ENCODE peak calls at places on chromosomes 12 and 14, in nine cellular contexts. F is SW480, I is activated B cell treated with CpG ODN at 0.5 μM for 24 hours, Z is GM10248, P is Right ventricle myocardium superior, D is germinal center, G is activated T-helper 1 cell treated with Interleukin-2 at 50 U/mL for 16 hours, M is hepatocyte, W is HEK293T. K is an unnamed sample.

GRCh38 chr12:31002999-31003398 is 70.7 kb upstream of the DDX11 start:
- DNase-seq in F (no peak), I (no peak), Z (no peak), P (no peak), D (no peak), G (no peak), M (no peak), W (no peak), K (peak; percentile 92)

GRCh38 chr12:93841671-93842070 is 164.5 kb downstream of the CRADD start:
- DNase-seq in F (no peak), I (no peak), Z (no peak), P (no peak), D (no peak), G (no peak), M (no peak), W (no peak), K (no peak)

GRCh38 chr12:13534645-13535398 is 338.3 kb downstream of the EMP1 start:
- DNase-seq in F (peak; percentile 54), I (peak; percentile 24), Z (peak; percentile 15), P (peak; percentile 83), D (peak; percentile 42), G (no peak), M (peak; percentile 80), W (peak; percentile 66), K (peak; percentile 56)

GRCh38 chr14:99931308-99931707 is 133.9 kb upstream of the EVL start:
- DNase-seq in F (no peak), I (no peak), Z (no peak), P (no peak), D (no peak), G (no peak), M (no peak), W (no peak), K (no peak)

GRCh38 chr12:46351861-46352595 is 20.5 kb downstream of the SLC38A2 start:
- DNase-seq in F (no peak), I (no peak), Z (no peak), P (no peak), D (no peak), G (no peak), M (no peak), W (no peak), K (no peak)

GRCh38 chr12:42586268-42586667 is 3.3 kb downstream of the PRICKLE1 start:
- DNase-seq in F (no peak), I (no peak), Z (no peak), P (no peak), D (no peak), G (no peak), M (no peak), W (no peak), K (no peak)

GRCh38 chr12:116141110-116141832 is 136.2 kb downstream of the MED13L start:
- DNase-seq in F (peak; percentile 17), I (no peak), Z (no peak), P (no peak), D (no peak), G (no peak), M (no peak), W (no peak), K (no peak)

GRCh38 chr14:31937730-31938346 is 139.3 kb upstream of the ARHGAP5 start:
- DNase-seq in F (peak; percentile 95), I (no peak), Z (peak; percentile 67), P (no peak), D (no peak), G (peak; percentile 18), M (peak; percentile 83), W (no peak), K (peak; percentile 99)